ENCODE peak calls at places on chromosomes 7 and 10, in four cellular contexts. L is CD8-positive, alpha-beta memory T cell; X is activated T-helper 1 cell treated with anti-CD3 and anti-CD28 coated beads, Interleukin-12 subunit alpha, Interleukin-12 subunit beta, Interleukin-2, Interleukin-4 antibody, amounts not matched to agents 30 ng/mL and 10 ng/mL and 1 ng/mL, durations not matched to agents 14 hours and 24 hours and 36 hours; U is activated CD8-positive, alpha-beta T cell treated with anti-CD3 and anti-CD28 coated beads for 36 hours. F is an unnamed sample.

GRCh38 chr10:93495654-93496321 is 624 bp upstream of the CEP55 start:
- DNase-seq in L (no peak), X (no peak), U (peak; percentile 38), F (no peak)

GRCh38 chr7:100799037-100799896 is 28.1 kb downstream of the EPHB4 start:
- DNase-seq in L (peak; percentile 30), X (peak; percentile 34), U (peak; percentile 80), F (peak; percentile 13)

GRCh38 chr7:107007892-107008287 is 36.6 kb upstream of the PRKAR2B start:
- DNase-seq in L (no peak), X (no peak), U (no peak), F (no peak)

GRCh38 chr10:108629843-108630242 is 1293.5 kb downstream of the XPNPEP1 start:
- DNase-seq in L (no peak), X (no peak), U (no peak), F (no peak)

GRCh38 chr10:124691448-124692435 is 52.4 kb downstream of the FAM53B start:
- DNase-seq in L (no peak), X (no peak), U (no peak), F (no peak)

GRCh38 chr7:134724606-134725005 is 54.8 kb upstream of the CALD1 start:
- DNase-seq in L (no peak), X (no peak), U (peak; percentile 8), F (no peak)

GRCh38 chr7:139362302-139362701 is 2.6 kb downstream of the LUC7L2 start:
- DNase-seq in L (no peak), X (no peak), U (no peak), F (no peak)

GRCh38 chr10:50221470-50221869 is 29.8 kb downstream of the ASAH2 start:
- DNase-seq in L (no peak), X (no peak), U (no peak), F (no peak)